ENCODE peak calls at places on chromosomes 3 and 15, in four cellular contexts. L, C, R and V are unnamed samples.

GRCh38 chr3:107927361-107928083 is 163.3 kb downstream of the CD47 start:
- DNase-seq in L (peak), R (peak), C (peak), V (no peak)

GRCh38 chr15:31353931-31354330 is 27.3 kb downstream of the KLF13 start:
- DNase-seq in C (no peak), L (no peak), R (no peak), V (no peak)

GRCh38 chr15:43824302-43825246 is at the start of gene MFAP1:
- DNase-seq in R (peak), C (peak), L (peak), V (peak)

GRCh38 chr15:73900129-73900712 is 26.0 kb upstream of the LOXL1 start:
- DNase-seq in L (no peak), R (no peak), C (no peak), V (no peak)

GRCh38 chr3:65893631-65894030 is 145.1 kb downstream of the MAGI1 start:
- DNase-seq in R (no peak), C (no peak), L (no peak), V (no peak)

GRCh38 chr3:169760479-169760878 is 4.4 kb downstream of the TERC start:
- DNase-seq in R (no peak), L (no peak), C (no peak), V (no peak)

GRCh38 chr15:74201656-74202420 is 749 bp downstream of the STRA6 start:
- DNase-seq in R (no peak), C (no peak), L (no peak), V (no peak)

GRCh38 chr3:170982733-170983132 is 43.8 kb downstream of the SLC2A2 start:
- DNase-seq in L (no peak), R (no peak), C (no peak), V (no peak)

GRCh38 chr3:108127301-108127988 is 36.6 kb upstream of the CD47 start:
- DNase-seq in C (no peak), R (peak), L (peak), V (peak)

GRCh38 chr3:59935025-59935424 is 885.2 kb upstream of the CFAP20DC start:
- DNase-seq in C (no peak), L (no peak), R (no peak), V (no peak)

GRCh38 chr15:38688761-38689160 is 124.1 kb upstream of the RASGRP1 start:
- DNase-seq in C (no peak), R (no peak), L (peak), V (peak)

GRCh38 chr15:90001062-90001682 is at the start of gene ZNF710:
- DNase-seq in R (peak), L (peak), C (no peak), V (peak)

GRCh38 chr15:101028772-101029438 is 109.7 kb downstream of the LRRK1 start:
- DNase-seq in R (peak), L (no peak), C (no peak), V (no peak)

GRCh38 chr15:40902605-40903561 is 8.6 kb downstream of the VPS18 start:
- DNase-seq in C (no peak), R (no peak), L (peak), V (peak)

GRCh38 chr3:105466072-105466471 is 99.4 kb downstream of the ALCAM start:
- DNase-seq in C (no peak), L (no peak), R (no peak), V (no peak)

GRCh38 chr3:112382543-112383160 is 49.7 kb downstream of the CD200 start:
- DNase-seq in C (no peak), R (no peak), L (no peak), V (no peak)

GRCh38 chr3:14224895-14225294 is 46.3 kb downstream of the LSM3 start:
- DNase-seq in R (no peak), C (no peak), L (no peak), V (peak)

GRCh38 chr15:76382987-76383728 is 46.6 kb downstream of the ISL2 start:
- DNase-seq in C (no peak), R (no peak), L (no peak), V (no peak)

GRCh38 chr3:125350597-125350996 is 24.5 kb downstream of the ZNF148 start:
- DNase-seq in R (no peak), L (no peak), C (no peak), V (no peak)

GRCh38 chr3:133574260-133574881 is 885 bp downstream of the CDV3 start:
- DNase-seq in L (peak), C (no peak), R (peak), V (peak)

GRCh38 chr3:44845528-44846520 is 15.9 kb upstream of the TMEM42 start:
- DNase-seq in L (no peak), R (no peak), C (no peak), V (no peak)

GRCh38 chr3:190566043-190566933 is 52.4 kb downstream of the IL1RAP start:
- DNase-seq in L (no peak), R (peak), C (peak), V (peak)

GRCh38 chr3:177481329-177481728 is 284.0 kb upstream of the TBL1XR1 start:
- DNase-seq in C (no peak), L (peak), R (no peak), V (no peak)

GRCh38 chr15:30990036-30990435 is 1.4 kb downstream of the MTMR10 start:
- DNase-seq in R (no peak), L (peak), C (no peak), V (no peak)

GRCh38 chr15:90104551-90104950 is 2.3 kb upstream of the IDH2 start:
- DNase-seq in R (peak), L (no peak), C (no peak), V (no peak)

GRCh38 chr3:65006300-65006739 is 318.5 kb upstream of the ADAMTS9 start:
- DNase-seq in R (no peak), C (no peak), L (no peak), V (no peak)

GRCh38 chr15:28167042-28167441 is 67.9 kb upstream of the OCA2 start:
- DNase-seq in L (no peak), C (no peak), R (no peak), V (no peak)
- H3K4me3 ChIP-seq in L (no peak), C (no peak), R (no peak), V (no peak)

GRCh38 chr15:50979041-50979440 is 70.6 kb downstream of the AP4E1 start:
- DNase-seq in C (no peak), L (no peak), R (no peak), V (no peak)
- H3K4me3 ChIP-seq in C (no peak), L (no peak), R (no peak), V (no peak)

DNA sequence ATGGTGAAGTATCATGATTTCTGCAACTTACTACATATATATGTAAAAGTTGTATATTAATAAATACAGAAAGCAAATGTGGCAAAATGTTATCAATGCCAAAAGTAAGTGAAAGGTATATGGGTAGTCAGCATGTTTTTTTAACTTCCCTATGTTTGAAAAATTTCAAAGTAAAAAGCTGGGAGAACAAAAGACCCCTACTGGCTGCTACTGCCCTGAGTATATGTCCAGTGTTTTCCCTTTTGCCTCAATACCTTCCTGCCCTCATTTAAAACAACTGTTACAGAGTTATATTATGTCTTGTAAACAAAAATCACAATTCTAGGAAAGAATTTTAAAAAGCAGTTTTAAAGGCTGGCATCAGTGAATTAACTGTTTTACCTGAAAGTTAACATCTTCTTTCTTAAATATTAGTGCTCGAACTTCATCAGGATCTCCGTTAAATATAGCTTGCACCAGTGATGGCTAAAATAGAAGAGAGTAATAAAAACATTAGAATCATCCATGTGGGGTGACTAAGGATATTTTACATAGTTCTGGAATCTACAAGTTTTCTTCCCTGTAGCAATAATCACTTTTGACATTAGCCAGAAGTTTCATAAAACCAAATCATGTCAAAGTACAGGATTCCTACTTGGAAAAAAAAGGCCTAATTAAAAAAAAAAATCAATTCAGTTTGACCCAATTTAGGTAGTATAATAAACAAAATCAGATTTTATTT is 2.8 kb downstream of the ANKRD28 start:
- DNase-seq in L (no peak), R (no peak), C (no peak), V (no peak)
- H3K4me3 ChIP-seq in L (no peak), R (peak), C (peak), V (no peak)

GRCh38 chr3:33803894-33804526 is 5.6 kb downstream of the PDCD6IP start:
- DNase-seq in C (no peak), L (peak), R (no peak), V (no peak)
- H3K4me3 ChIP-seq in C (no peak), L (no peak), R (no peak), V (no peak)

GRCh38 chr3:152836269-152836668 is 1.3 kb downstream of the P2RY1 start:
- DNase-seq in L (no peak), C (no peak), R (no peak), V (no peak)

GRCh38 chr3:152834354-152835310 is at the start of gene P2RY1:
- DNase-seq in R (peak), L (peak), C (no peak), V (peak)

GRCh38 chr3:152833089-152833488 is 1.8 kb upstream of the P2RY1 start:
- DNase-seq in R (no peak), C (no peak), L (no peak), V (no peak)

GRCh38 chr3:152832046-152832445 is 2.9 kb upstream of the P2RY1 start:
- DNase-seq in R (no peak), C (no peak), L (no peak), V (no peak)

DNA sequence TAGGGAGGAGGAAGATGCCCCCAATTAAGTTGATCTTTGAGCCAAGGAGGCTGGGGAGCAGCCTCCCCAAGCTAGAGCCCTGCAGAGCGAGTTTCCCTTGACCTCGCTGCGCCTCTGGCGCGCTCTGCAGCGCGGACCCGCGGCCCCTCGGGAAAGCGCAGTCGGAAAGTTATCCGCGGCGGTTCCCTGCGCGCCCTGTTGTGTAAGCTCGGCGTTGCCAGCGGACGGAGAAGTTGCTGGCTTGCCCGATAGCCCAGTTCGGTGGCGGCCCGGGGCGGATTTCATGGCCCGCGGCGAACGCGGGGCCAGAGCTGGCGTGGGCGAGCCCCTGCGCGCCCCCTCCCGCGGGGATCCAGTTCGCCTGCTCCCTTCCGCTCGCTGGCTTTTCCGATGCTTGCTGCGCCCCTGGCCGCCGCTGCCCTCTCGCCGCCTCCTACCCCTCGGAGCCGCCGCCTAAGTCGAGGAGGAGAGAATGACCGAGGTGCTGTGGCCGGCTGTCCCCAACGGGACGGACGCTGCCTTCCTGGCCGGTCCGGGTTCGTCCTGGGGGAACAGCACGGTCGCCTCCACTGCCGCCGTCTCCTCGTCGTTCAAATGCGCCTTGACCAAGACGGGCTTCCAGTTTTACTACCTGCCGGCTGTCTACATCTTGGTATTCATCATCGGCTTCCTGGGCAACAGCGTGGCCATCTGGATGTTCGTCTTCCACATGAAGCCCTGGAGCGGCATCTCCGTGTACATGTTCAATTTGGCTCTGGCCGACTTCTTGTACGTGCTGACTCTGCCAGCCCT is 576 bp downstream of the P2RY1 start:
- DNase-seq in C (no peak), R (peak), L (no peak), V (no peak)
- H3K4me3 ChIP-seq in C (peak), R (peak), L (peak), V (peak)

GRCh38 chr3:30641612-30642251 is 35.3 kb downstream of the TGFBR2 start:
- DNase-seq in L (no peak), R (no peak), C (no peak), V (no peak)
- H3K4me3 ChIP-seq in L (peak), R (no peak), C (no peak), V (no peak)

GRCh38 chr3:100073555-100074307 is 40.6 kb downstream of the FILIP1L start:
- DNase-seq in C (peak), R (peak), L (no peak), V (peak)
- H3K4me3 ChIP-seq in C (no peak), R (no peak), L (no peak), V (peak)

GRCh38 chr15:67833504-67834248 is 6.2 kb downstream of the RNU6-1 start:
- DNase-seq in L (peak), C (no peak), R (peak), V (no peak)
- H3K4me3 ChIP-seq in L (peak), C (peak), R (peak), V (no peak)

GRCh38 chr3:48306290-48306689 is 27.2 kb downstream of the SPINK8 start:
- DNase-seq in C (no peak), R (no peak), L (peak), V (no peak)

GRCh38 chr3:48301814-48302194 is 31.7 kb downstream of the SPINK8 start:
- DNase-seq in C (no peak), R (peak), L (peak), V (no peak)

GRCh38 chr3:48303021-48303420 is 30.4 kb downstream of the SPINK8 start:
- DNase-seq in C (no peak), L (peak), R (no peak), V (no peak)

GRCh38 chr3:48306860-48307530 is 26.5 kb downstream of the SPINK8 start:
- DNase-seq in C (no peak), R (no peak), L (peak), V (no peak)

GRCh38 chr3:48305396-48305795 is 28.1 kb downstream of the SPINK8 start:
- DNase-seq in R (no peak), C (no peak), L (no peak), V (no peak)
- H3K4me3 ChIP-seq in R (no peak), C (no peak), L (no peak), V (no peak)